ENCODE peak calls at places on chromosome 4, in eight cellular contexts. I, F, Y, W, H, R, Z and E are unnamed samples.

GRCh38 chr4:148881860-148882643 is 439.8 kb upstream of the NR3C2 start:
- DNase-seq in I (no peak), W (no peak), F (no peak), R (no peak), H (no peak), Y (no peak), Z (no peak), E (no peak)

GRCh38 chr4:128707864-128708263 is 101.6 kb upstream of the JADE1 start:
- DNase-seq in W (no peak), Y (no peak), H (no peak), I (no peak), Z (no peak), F (no peak), R (peak), E (no peak)

GRCh38 chr4:174362340-174362739 is 78.6 kb downstream of the CEP44 start:
- DNase-seq in W (no peak), R (no peak), I (no peak), F (no peak), H (no peak), Z (no peak), Y (no peak), E (no peak)

GRCh38 chr4:15755321-15755750 is 22.8 kb upstream of the CD38 start:
- DNase-seq in R (no peak), W (no peak), Y (no peak), F (peak), Z (no peak), I (no peak), H (no peak), E (no peak)

GRCh38 chr4:2797545-2798305 is 4.8 kb downstream of the SH3BP2 start:
- DNase-seq in I (no peak), F (no peak), H (peak), Z (peak), R (no peak), W (no peak), Y (no peak), E (peak)

GRCh38 chr4:156971623-156972369 is at the start of gene PDGFC:
- DNase-seq in R (no peak), I (peak), Y (no peak), F (no peak), H (peak), W (peak), Z (peak), E (no peak)

GRCh38 chr4:128521634-128522253 is 234.1 kb upstream of the PGRMC2 start:
- DNase-seq in Y (no peak), I (no peak), R (no peak), H (no peak), Z (no peak), F (no peak), W (peak), E (no peak)

GRCh38 chr4:106659386-106659785 is 290.8 kb upstream of the GIMD1 start:
- DNase-seq in Y (no peak), W (no peak), H (no peak), I (no peak), F (no peak), Z (no peak), R (no peak), E (no peak)

GRCh38 chr4:3721627-3722026 is 44.6 kb upstream of the ADRA2C start:
- DNase-seq in H (no peak), F (no peak), Y (no peak), W (no peak), I (no peak), R (no peak), Z (no peak), E (no peak)

GRCh38 chr4:159027535-159027934 is 75.3 kb upstream of the RAPGEF2 start:
- DNase-seq in F (no peak), Y (no peak), Z (no peak), I (no peak), R (no peak), W (no peak), H (no peak), E (no peak)

GRCh38 chr4:13160906-13161305 is 323.2 kb downstream of the RAB28 start:
- DNase-seq in I (no peak), R (peak), Y (peak), H (peak), Z (no peak), F (no peak), W (no peak), E (no peak)

GRCh38 chr4:40992472-40993298 is 221.7 kb downstream of the APBB2 start:
- DNase-seq in H (no peak), R (no peak), Y (no peak), I (no peak), Z (no peak), F (no peak), W (no peak), E (no peak)

GRCh38 chr4:119299221-119300071 is 22.5 kb downstream of the FABP2 start:
- DNase-seq in F (no peak), W (peak), I (no peak), H (no peak), Z (no peak), Y (no peak), R (no peak), E (no peak)

GRCh38 chr4:7192252-7193039 is at the start of gene SORCS2:
- DNase-seq in I (no peak), H (peak), Z (peak), F (peak), W (peak), R (no peak), Y (peak), E (peak)

GRCh38 chr4:4837921-4838601 is 21.4 kb upstream of the MSX1 start:
- DNase-seq in R (no peak), Z (no peak), W (no peak), I (no peak), Y (no peak), F (no peak), H (no peak), E (no peak)

GRCh38 chr4:15690020-15690809 is 8.6 kb downstream of the FAM200B start:
- DNase-seq in F (no peak), H (no peak), Z (no peak), W (no peak), I (no peak), Y (no peak), R (peak), E (no peak)

GRCh38 chr4:184286346-184286745 is 68.7 kb upstream of the ENPP6 start:
- DNase-seq in W (no peak), Z (no peak), F (no peak), H (no peak), R (no peak), I (no peak), Y (no peak), E (no peak)

GRCh38 chr4:2353222-2354107 is 65.0 kb downstream of the ZFYVE28 start:
- DNase-seq in R (no peak), Z (peak), Y (no peak), F (no peak), I (peak), H (peak), W (no peak), E (peak)

GRCh38 chr4:1359161-1359535 is 12.1 kb downstream of the UVSSA start:
- DNase-seq in W (no peak), Y (no peak), Z (no peak), I (no peak), F (no peak), R (no peak), H (no peak), E (no peak)

GRCh38 chr4:141786921-141787320 is 150.5 kb downstream of the IL15 start:
- DNase-seq in R (no peak), F (no peak), Y (no peak), H (no peak), Z (no peak), W (no peak), I (no peak), E (no peak)

GRCh38 chr4:85028910-85029309 is 62.4 kb upstream of the WDFY3 start:
- DNase-seq in I (peak), Y (no peak), F (no peak), Z (no peak), H (peak), R (peak), W (no peak), E (peak)